ENCODE peak calls at places on chromosomes 6 and 20, in seven cellular contexts. One of them, this sample, is unnamed.

GRCh38 chr6:53321701-53322100 is 27.0 kb downstream of the ELOVL5 start:
- DNase-seq in progenitor cell of endocrine pancreas: no peak
- DNase-seq in GM13976: no peak
- DNase-seq in astrocyte of the hippocampus: no peak
- DNase-seq in H54: no peak
- DNase-seq in tibial artery: no peak
- DNase-seq in activated naive CD8-positive, alpha-beta T cell treated with anti-CD3 and anti-CD28 coated beads for 36 hours: no peak
- DNase-seq in this sample: no peak

GRCh38 chr6:71079707-71080106 is 122.8 kb upstream of the B3GAT2 start:
- DNase-seq in H54: no peak
- DNase-seq in GM13976: no peak
- DNase-seq in progenitor cell of endocrine pancreas: no peak
- DNase-seq in astrocyte of the hippocampus: peak
- DNase-seq in activated naive CD8-positive, alpha-beta T cell treated with anti-CD3 and anti-CD28 coated beads for 36 hours: no peak
- DNase-seq in tibial artery: no peak
- DNase-seq in this sample: no peak

GRCh38 chr20:53773792-53774371 is 180.2 kb upstream of the ZNF217 start:
- DNase-seq in GM13976: no peak
- DNase-seq in tibial artery: no peak
- DNase-seq in activated naive CD8-positive, alpha-beta T cell treated with anti-CD3 and anti-CD28 coated beads for 36 hours: no peak
- DNase-seq in astrocyte of the hippocampus: peak
- DNase-seq in progenitor cell of endocrine pancreas: no peak
- DNase-seq in H54: peak
- DNase-seq in this sample: no peak

GRCh38 chr6:128029841-128030240 is 129.0 kb upstream of the THEMIS start:
- DNase-seq in GM13976: no peak
- DNase-seq in H54: no peak
- DNase-seq in activated naive CD8-positive, alpha-beta T cell treated with anti-CD3 and anti-CD28 coated beads for 36 hours: no peak
- DNase-seq in tibial artery: no peak
- DNase-seq in astrocyte of the hippocampus: no peak
- DNase-seq in progenitor cell of endocrine pancreas: no peak
- DNase-seq in this sample: no peak

GRCh38 chr20:33851842-33852466 is 40.8 kb downstream of the CHMP4B start:
- DNase-seq in H54: no peak
- DNase-seq in GM13976: no peak
- DNase-seq in progenitor cell of endocrine pancreas: no peak
- DNase-seq in tibial artery: no peak
- DNase-seq in astrocyte of the hippocampus: no peak
- DNase-seq in activated naive CD8-positive, alpha-beta T cell treated with anti-CD3 and anti-CD28 coated beads for 36 hours: no peak
- DNase-seq in this sample: no peak

GRCh38 chr6:169618526-169619490 is 83.0 kb downstream of the WDR27 start:
- DNase-seq in activated naive CD8-positive, alpha-beta T cell treated with anti-CD3 and anti-CD28 coated beads for 36 hours: no peak
- DNase-seq in GM13976: no peak
- DNase-seq in H54: no peak
- DNase-seq in tibial artery: no peak
- DNase-seq in astrocyte of the hippocampus: peak
- DNase-seq in progenitor cell of endocrine pancreas: no peak
- DNase-seq in this sample: no peak

GRCh38 chr20:43955244-43956191 is 40.9 kb downstream of the TOX2 start:
- DNase-seq in H54: peak
- DNase-seq in astrocyte of the hippocampus: peak
- DNase-seq in activated naive CD8-positive, alpha-beta T cell treated with anti-CD3 and anti-CD28 coated beads for 36 hours: peak
- DNase-seq in progenitor cell of endocrine pancreas: no peak
- DNase-seq in tibial artery: no peak
- DNase-seq in GM13976: peak
- DNase-seq in this sample: no peak

GRCh38 chr6:27669278-27669797 is 196.4 kb upstream of the ZNF184 start:
- DNase-seq in tibial artery: no peak
- DNase-seq in GM13976: no peak
- DNase-seq in H54: no peak
- DNase-seq in astrocyte of the hippocampus: peak
- DNase-seq in progenitor cell of endocrine pancreas: no peak
- DNase-seq in activated naive CD8-positive, alpha-beta T cell treated with anti-CD3 and anti-CD28 coated beads for 36 hours: no peak
- DNase-seq in this sample: no peak

GRCh38 chr6:89146748-89147715 is 1.2 kb downstream of the PM20D2 start:
- DNase-seq in progenitor cell of endocrine pancreas: no peak
- DNase-seq in GM13976: no peak
- DNase-seq in H54: peak
- DNase-seq in activated naive CD8-positive, alpha-beta T cell treated with anti-CD3 and anti-CD28 coated beads for 36 hours: no peak
- DNase-seq in tibial artery: no peak
- DNase-seq in astrocyte of the hippocampus: peak
- DNase-seq in this sample: no peak

GRCh38 chr6:27651371-27651732 is 178.4 kb upstream of the ZNF184 start:
- DNase-seq in tibial artery: no peak
- DNase-seq in astrocyte of the hippocampus: peak
- DNase-seq in progenitor cell of endocrine pancreas: no peak
- DNase-seq in H54: no peak
- DNase-seq in GM13976: no peak
- DNase-seq in activated naive CD8-positive, alpha-beta T cell treated with anti-CD3 and anti-CD28 coated beads for 36 hours: no peak
- DNase-seq in this sample: no peak

GRCh38 chr6:96878101-96878500 is 19.6 kb downstream of the NDUFAF4 start:
- DNase-seq in progenitor cell of endocrine pancreas: no peak
- DNase-seq in H54: no peak
- DNase-seq in GM13976: no peak
- DNase-seq in tibial artery: no peak
- DNase-seq in astrocyte of the hippocampus: peak
- DNase-seq in activated naive CD8-positive, alpha-beta T cell treated with anti-CD3 and anti-CD28 coated beads for 36 hours: no peak
- DNase-seq in this sample: no peak

GRCh38 chr20:58130574-58130973 is 97.9 kb downstream of the ANKRD60 start:
- DNase-seq in progenitor cell of endocrine pancreas: no peak
- DNase-seq in astrocyte of the hippocampus: peak
- DNase-seq in GM13976: no peak
- DNase-seq in H54: no peak
- DNase-seq in activated naive CD8-positive, alpha-beta T cell treated with anti-CD3 and anti-CD28 coated beads for 36 hours: no peak
- DNase-seq in tibial artery: peak
- DNase-seq in this sample: peak

GRCh38 chr20:362271-363254 is 15.7 kb downstream of the NRSN2 start:
- DNase-seq in tibial artery: peak
- DNase-seq in GM13976: peak
- DNase-seq in astrocyte of the hippocampus: peak
- DNase-seq in progenitor cell of endocrine pancreas: no peak
- DNase-seq in activated naive CD8-positive, alpha-beta T cell treated with anti-CD3 and anti-CD28 coated beads for 36 hours: peak
- DNase-seq in H54: no peak
- DNase-seq in this sample: peak

This sample was measured in lower leg skin.